ENCODE peak calls at places on chromosomes 7 and 10, in six cellular contexts. C, S, U, D, W and B are unnamed samples.

GRCh38 chr10:91300011-91300575 is 79.6 kb downstream of the PCGF5 start:
- DNase-seq in C (no peak), S (no peak), U (no peak), D (no peak), W (no peak), B (no peak)

GRCh38 chr10:114403545-114404161 is 649 bp downstream of the AFAP1L2 start:
- DNase-seq in C (peak; percentile 66), S (no peak), U (no peak), D (no peak), W (no peak), B (no peak)

GRCh38 chr7:69739182-69739581 is 140.9 kb downstream of the AUTS2 start:
- DNase-seq in C (no peak), S (no peak), U (peak; percentile 87), D (no peak), W (no peak), B (no peak)

GRCh38 chr10:15236340-15236739 is 67.8 kb upstream of the NMT2 start:
- DNase-seq in C (no peak), S (no peak), U (no peak), D (no peak), W (no peak), B (no peak)

GRCh38 chr10:78307576-78307975 is 273.9 kb downstream of the RPS24 start:
- DNase-seq in C (no peak), S (no peak), U (no peak), D (no peak), W (no peak), B (no peak)

GRCh38 chr7:158255156-158255555 is 332.5 kb downstream of the PTPRN2 start:
- DNase-seq in C (peak; percentile 3), S (no peak), U (no peak), D (no peak), W (no peak), B (no peak)

GRCh38 chr7:45623157-45623556 is 49.0 kb downstream of the ADCY1 start:
- DNase-seq in C (no peak), S (no peak), U (no peak), D (no peak), W (no peak), B (no peak)

GRCh38 chr7:47225387-47226170 is 356.3 kb downstream of the TNS3 start:
- DNase-seq in C (no peak), S (no peak), U (no peak), D (peak; percentile 26), W (no peak), B (no peak)

GRCh38 chr10:51766423-51767145 is 67.2 kb upstream of the CSTF2T start:
- DNase-seq in C (no peak), S (no peak), U (no peak), D (no peak), W (no peak), B (no peak)

GRCh38 chr7:135353832-135354231 is 120.2 kb downstream of the STRA8 start:
- DNase-seq in C (no peak), S (no peak), U (no peak), D (no peak), W (no peak), B (no peak)

GRCh38 chr7:10474048-10474447 is 499.6 kb upstream of the PHF14 start:
- DNase-seq in C (no peak), S (no peak), U (no peak), D (no peak), W (peak; percentile 2), B (no peak)

GRCh38 chr10:81898518-81898917 is 23.5 kb downstream of the NRG3 start:
- DNase-seq in C (no peak), S (no peak), U (no peak), D (no peak), W (no peak), B (no peak)

GRCh38 chr10:91135113-91135512 is 85.3 kb upstream of the PCGF5 start:
- DNase-seq in C (no peak), S (no peak), U (no peak), D (no peak), W (no peak), B (no peak)

GRCh38 chr10:19659920-19660655 is 156.1 kb upstream of the PLXDC2 start:
- DNase-seq in C (no peak), S (no peak), U (no peak), D (no peak), W (no peak), B (no peak)

GRCh38 chr10:71970869-71971268 is 6.7 kb downstream of the CHST3 start:
- DNase-seq in C (no peak), S (no peak), U (no peak), D (no peak), W (no peak), B (no peak)

GRCh38 chr10:97182327-97182990 is 3.3 kb downstream of the SLIT1 start:
- DNase-seq in C (no peak), S (no peak), U (no peak), D (no peak), W (no peak), B (no peak)

GRCh38 chr7:84183741-84184140 is 10.8 kb downstream of the SEMA3A start:
- DNase-seq in C (no peak), S (no peak), U (no peak), D (no peak), W (no peak), B (no peak)

GRCh38 chr10:47264797-47265281 is 35.2 kb upstream of the GDF10 start:
- DNase-seq in C (no peak), S (no peak), U (no peak), D (no peak), W (peak; percentile 51), B (no peak)

GRCh38 chr7:133797818-133798485 is 329.2 kb upstream of the LRGUK start:
- DNase-seq in C (no peak), S (no peak), U (no peak), D (no peak), W (no peak), B (no peak)

GRCh38 chr10:48509974-48510692 is 94.7 kb downstream of the ARHGAP22 start:
- DNase-seq in C (peak; percentile 37), S (no peak), U (no peak), D (peak; percentile 53), W (peak; percentile 20), B (peak; percentile 49)

DNA sequence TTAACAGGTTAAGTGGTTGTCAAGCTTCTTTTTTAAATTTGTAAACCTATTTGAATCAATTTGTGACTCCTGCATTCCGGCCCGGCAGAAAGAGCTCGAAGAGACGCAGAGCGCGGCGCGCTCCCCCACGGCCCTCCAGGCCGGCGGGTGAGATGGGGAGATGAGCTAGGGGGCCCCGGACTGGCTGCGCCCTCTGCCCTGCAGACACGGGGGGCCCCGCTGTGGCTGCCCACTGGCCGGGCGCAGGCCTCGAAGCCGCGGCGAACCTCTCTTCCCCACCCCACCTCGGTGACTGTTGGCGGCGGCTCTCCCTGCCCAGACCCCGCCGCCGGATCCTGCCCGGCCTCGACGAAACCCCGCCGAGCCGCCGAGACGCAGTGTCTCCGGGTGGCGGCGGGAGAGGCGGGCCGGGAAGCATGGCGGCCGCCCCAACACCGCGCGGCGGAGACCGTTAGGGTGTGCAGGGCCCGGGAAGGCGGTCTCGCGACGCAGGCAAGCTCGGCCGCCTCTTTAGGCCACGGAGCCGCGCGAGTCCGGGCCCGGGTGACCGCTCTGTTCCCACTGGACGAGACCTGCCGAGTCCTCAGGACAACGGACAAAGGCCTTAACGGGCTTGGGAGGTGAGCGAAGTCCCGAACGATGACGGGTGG is 24.1 kb downstream of the NUP42 start:
- DNase-seq in C (peak; percentile 30), S (no peak), U (no peak), D (no peak), W (no peak), B (no peak)
- TF ChIP-seq ATF3 in C (no peak), S (no peak), U (no peak), D (no peak), W (no peak), B (no peak)

DNA sequence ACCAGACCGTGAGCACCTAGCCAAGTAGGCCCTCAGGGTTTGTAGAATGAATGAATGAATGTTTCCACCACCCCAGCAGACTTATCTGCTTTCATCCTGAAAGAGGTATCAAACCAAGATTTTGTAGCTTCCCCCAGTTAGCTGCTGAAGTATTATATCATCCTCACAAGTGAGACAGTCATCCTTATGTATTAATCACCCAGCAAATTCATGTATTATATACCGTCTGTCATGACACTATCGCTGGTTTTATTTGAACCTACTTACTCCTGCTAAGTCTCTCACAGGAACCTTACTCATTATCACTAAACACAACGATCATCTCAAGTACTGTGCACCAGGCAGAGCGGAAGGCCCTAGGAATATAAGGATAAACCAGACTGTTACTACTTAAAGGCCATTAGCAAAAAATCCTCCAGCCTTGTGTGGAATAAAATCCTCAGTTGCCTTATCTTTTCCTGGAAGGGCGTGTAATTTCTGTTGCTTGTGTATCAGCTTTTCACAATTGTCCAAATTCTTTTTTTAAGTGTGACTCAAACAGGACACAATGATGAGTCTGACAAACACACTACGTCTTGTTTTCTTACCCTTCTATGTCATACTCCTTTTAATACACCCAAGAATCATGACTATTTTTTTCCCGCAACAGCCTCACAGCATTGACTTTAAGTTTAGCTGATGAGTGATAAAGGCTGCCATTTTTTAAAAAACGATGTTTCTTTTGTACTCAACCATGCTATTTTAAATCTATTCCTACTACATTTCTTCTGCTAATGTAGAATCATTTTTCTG is 176.1 kb upstream of the KLF14 start:
- DNase-seq in C (no peak), S (no peak), U (no peak), D (peak; percentile 61), W (no peak), B (no peak)
- TF ChIP-seq ATF3 in C (no peak), S (no peak), U (no peak), D (peak; percentile 57), W (no peak), B (no peak)

GRCh38 chr10:45502458-45502857 is 128.4 kb downstream of the ALOX5 start:
- DNase-seq in C (no peak), S (no peak), U (no peak), D (no peak), W (peak; percentile 58), B (no peak)

GRCh38 chr10:45509491-45509890 is 135.5 kb downstream of the ALOX5 start:
- DNase-seq in C (no peak), S (no peak), U (no peak), D (no peak), W (no peak), B (no peak)

GRCh38 chr10:45500798-45501197 is 126.8 kb downstream of the ALOX5 start:
- DNase-seq in C (no peak), S (no peak), U (no peak), D (no peak), W (no peak), B (no peak)

GRCh38 chr10:45501791-45502190 is 127.8 kb downstream of the ALOX5 start:
- DNase-seq in C (no peak), S (no peak), U (no peak), D (no peak), W (no peak), B (no peak)

GRCh38 chr10:45505336-45505735 is 131.3 kb downstream of the ALOX5 start:
- DNase-seq in C (no peak), S (no peak), U (no peak), D (no peak), W (no peak), B (no peak)
- TF ChIP-seq ATF3 in C (no peak), S (no peak), U (no peak), D (no peak), W (no peak), B (no peak)

GRCh38 chr7:127501817-127502216 is 83.6 kb downstream of the GCC1 start:
- DNase-seq in C (no peak), S (no peak), U (no peak), D (no peak), W (no peak), B (no peak)
- TF ChIP-seq ATF3 in C (no peak), S (no peak), U (no peak), D (no peak), W (no peak), B (no peak)